ENCODE peak calls at places on chromosomes 3 and 15, in ten cellular contexts. R is NCI-H1105 treated with DMSO at 0.1 percent for 48 hours, P is erythroblast, E is thyroid gland, Y is bronchial epithelial cell, X is left colon, A is nephron progenitor cell, Q is endothelial cell, J is AG10803, M is SHP77 treated with DMSO at 0.1 percent for 48 hours. O is an unnamed sample.

GRCh38 chr15:31211353-31211752 is 109.8 kb upstream of the TRPM1 start:
- DNase-seq in J (no peak), X (peak; percentile 2), R (no peak), Q (no peak), Y (no peak), M (no peak), P (no peak), A (no peak), E (no peak), O (no peak)

GRCh38 chr3:170128259-170128976 is 53.1 kb downstream of the PHC3 start:
- DNase-seq in M (no peak), Q (no peak), Y (no peak), A (no peak), P (no peak), X (no peak), R (peak; percentile 36), E (no peak), J (no peak), O (peak; percentile 5)

GRCh38 chr3:127482216-127483004 is 108.1 kb downstream of the TPRA1 start:
- DNase-seq in J (peak; percentile 41), X (no peak), A (no peak), Y (no peak), Q (no peak), R (no peak), M (no peak), P (no peak), E (no peak), O (no peak)

GRCh38 chr15:38707802-38708671 is 143.4 kb upstream of the RASGRP1 start:
- DNase-seq in Y (peak; percentile 61), P (peak; percentile 20), J (peak; percentile 80), A (peak; percentile 39), Q (peak; percentile 48), X (no peak), M (peak; percentile 4), R (peak; percentile 12), E (peak; percentile 18), O (peak; percentile 68)

GRCh38 chr15:85568261-85568808 is 187.9 kb downstream of the AKAP13 start:
- DNase-seq in J (no peak), M (no peak), Y (no peak), X (no peak), R (no peak), P (no peak), Q (no peak), E (no peak), A (no peak), O (no peak)

GRCh38 chr15:68541743-68542142 is 37.0 kb upstream of the CORO2B start:
- DNase-seq in M (no peak), Y (no peak), E (no peak), J (no peak), X (no peak), P (no peak), A (no peak), R (no peak), Q (no peak), O (no peak)

GRCh38 chr3:12158387-12159226 is at the start of gene TIMP4:
- DNase-seq in X (peak; percentile 69), P (peak; percentile 11), J (peak; percentile 15), M (no peak), A (peak; percentile 56), Y (peak; percentile 67), E (peak; percentile 29), Q (no peak), R (no peak), O (no peak)

GRCh38 chr3:135503429-135504083 is 462.0 kb upstream of the PPP2R3A start:
- DNase-seq in X (peak; percentile 60), J (peak; percentile 74), A (peak; percentile 86), E (peak; percentile 88), M (peak; percentile 59), Y (peak; percentile 55), R (peak; percentile 90), Q (peak; percentile 92), P (peak; percentile 18), O (peak; percentile 69)

GRCh38 chr15:50330921-50331320 is 24.1 kb downstream of the GABPB1 start:
- DNase-seq in E (no peak), Y (no peak), J (peak; percentile 16), M (no peak), X (no peak), Q (no peak), P (no peak), A (no peak), R (no peak), O (no peak)

GRCh38 chr3:170331143-170331542 is 26.4 kb upstream of the SKIL start:
- DNase-seq in J (no peak), Q (no peak), M (no peak), A (no peak), X (peak; percentile 80), R (no peak), Y (peak; percentile 32), P (no peak), E (no peak), O (no peak)

GRCh38 chr3:68424796-68425460 is 507.4 kb downstream of the TAFA4 start:
- DNase-seq in Y (no peak), E (no peak), R (no peak), M (no peak), A (no peak), X (no peak), J (no peak), Q (no peak), P (no peak), O (no peak)

GRCh38 chr3:25428950-25429349 is 887 bp downstream of the RARB start:
- DNase-seq in M (no peak), A (no peak), P (no peak), X (no peak), J (no peak), Q (no peak), R (no peak), Y (no peak), E (no peak), O (no peak)

GRCh38 chr15:65069179-65069578 is 1.4 kb upstream of the RASL12 start:
- DNase-seq in P (no peak), R (no peak), A (no peak), M (no peak), Q (no peak), X (no peak), J (peak; percentile 97), E (no peak), Y (no peak), O (no peak)

GRCh38 chr3:43214616-43215015 is 71.7 kb upstream of the SNRK start:
- DNase-seq in Q (no peak), X (no peak), Y (peak; percentile 93), J (peak; percentile 21), P (no peak), M (no peak), E (no peak), A (no peak), R (no peak), O (peak; percentile 46)

GRCh38 chr3:38088679-38089078 is 48.2 kb downstream of the ACAA1 start:
- DNase-seq in Q (no peak), A (no peak), J (no peak), P (no peak), E (no peak), Y (no peak), M (no peak), X (no peak), R (no peak), O (no peak)

GRCh38 chr3:136844726-136845125 is 17.3 kb upstream of the NCK1 start:
- DNase-seq in X (no peak), Y (no peak), R (no peak), M (no peak), Q (no peak), J (no peak), P (no peak), A (no peak), E (no peak), O (no peak)

GRCh38 chr15:61660579-61660978 is 399.7 kb downstream of the VPS13C start:
- DNase-seq in E (no peak), Y (no peak), X (no peak), P (no peak), A (no peak), R (no peak), Q (no peak), J (peak; percentile 94), M (no peak), O (peak; percentile 58)

GRCh38 chr3:111688190-111688800 is 93.1 kb upstream of the ZBED2 start:
- DNase-seq in X (no peak), P (no peak), J (no peak), R (no peak), E (no peak), A (no peak), Q (no peak), M (no peak), Y (no peak), O (no peak)

GRCh38 chr3:107062787-107063186 is 314.5 kb upstream of the CCDC54 start:
- DNase-seq in A (no peak), P (no peak), R (no peak), J (peak; percentile 30), X (no peak), Y (no peak), E (no peak), M (no peak), Q (no peak), O (no peak)

GRCh38 chr15:98565566-98565965 is 82.8 kb upstream of the IGF1R start:
- DNase-seq in P (no peak), E (no peak), A (no peak), J (no peak), M (no peak), Y (no peak), X (no peak), Q (no peak), R (no peak), O (no peak)

GRCh38 chr15:43777293-43777819 is 590 bp upstream of the ELL3 start:
- DNase-seq in P (peak; percentile 91), Q (peak; percentile 71), J (peak; percentile 60), A (peak; percentile 63), Y (peak; percentile 56), R (peak; percentile 73), M (peak; percentile 63), X (peak; percentile 88), E (peak; percentile 80), O (peak; percentile 79)

GRCh38 chr3:37974121-37974927 is 16.3 kb upstream of the VILL start:
- DNase-seq in Y (peak; percentile 49), R (peak; percentile 9), A (peak; percentile 68), X (peak; percentile 83), P (peak; percentile 67), E (peak; percentile 59), M (peak; percentile 11), J (peak; percentile 56), Q (peak; percentile 77), O (peak; percentile 68)

GRCh38 chr3:190120161-190121060 is at the start of gene P3H2:
- DNase-seq in R (peak; percentile 93), J (peak; percentile 89), Y (peak; percentile 80), M (no peak), E (peak; percentile 89), Q (peak; percentile 82), X (peak; percentile 83), P (peak; percentile 67), A (peak; percentile 82), O (peak; percentile 91)

GRCh38 chr15:29299331-29299730 is 29.7 kb upstream of the NSMCE3 start:
- DNase-seq in Q (no peak), M (no peak), J (no peak), P (no peak), Y (no peak), E (no peak), R (no peak), A (no peak), X (no peak), O (no peak)

GRCh38 chr3:56468184-56469106 is at the start of gene ERC2:
- DNase-seq in E (peak; percentile 72), J (peak; percentile 9), A (peak; percentile 87), M (peak; percentile 36), R (peak; percentile 38), X (peak; percentile 30), Y (peak; percentile 26), Q (peak; percentile 89), P (no peak), O (peak; percentile 68)

GRCh38 chr3:71725279-71725991 is at the start of gene EIF4E3:
- DNase-seq in J (peak; percentile 15), E (peak; percentile 50), P (peak; percentile 38), Q (peak; percentile 23), Y (no peak), M (no peak), X (peak; percentile 48), A (no peak), R (no peak), O (peak; percentile 17)

GRCh38 chr3:127164615-127165014 is 28.3 kb upstream of the PRR23E start:
- DNase-seq in X (no peak), E (no peak), A (no peak), P (no peak), M (no peak), Q (no peak), J (no peak), R (no peak), Y (no peak), O (no peak)

GRCh38 chr15:37102315-37103021 is 2.1 kb upstream of the MEIS2 start:
- DNase-seq in Y (no peak), M (no peak), Q (peak; percentile 46), E (no peak), X (no peak), R (no peak), P (peak; percentile 4), J (no peak), A (peak; percentile 46), O (no peak)